ENCODE peak calls at places on chromosomes 13 and 19, in ten cellular contexts. One of them, this sample, is unnamed.

GRCh38 chr13:98546402-98546801 is 30.5 kb downstream of the STK24 start:
- DNase-seq in thoracic aorta: no peak
- DNase-seq in IMR-90: no peak
- DNase-seq in tibial artery: no peak
- DNase-seq in heart right ventricle: no peak
- DNase-seq in Karpas-422: no peak
- DNase-seq in breast epithelium: no peak
- DNase-seq in SK-N-SH: no peak
- DNase-seq in left ventricle myocardium inferior: no peak
- DNase-seq in spleen: no peak
- DNase-seq in this sample: no peak

GRCh38 chr19:4449022-4449825 is 8.4 kb downstream of the UBXN6 start:
- DNase-seq in breast epithelium: no peak
- DNase-seq in Karpas-422: no peak
- DNase-seq in spleen: no peak
- DNase-seq in IMR-90: no peak
- DNase-seq in left ventricle myocardium inferior: peak; percentile 85
- DNase-seq in SK-N-SH: peak; percentile 41
- DNase-seq in heart right ventricle: peak; percentile 81
- DNase-seq in tibial artery: peak; percentile 85
- DNase-seq in thoracic aorta: no peak
- DNase-seq in this sample: no peak

GRCh38 chr13:23679214-23679613 is 109.0 kb downstream of the TNFRSF19 start:
- DNase-seq in left ventricle myocardium inferior: no peak
- DNase-seq in SK-N-SH: no peak
- DNase-seq in thoracic aorta: no peak
- DNase-seq in heart right ventricle: no peak
- DNase-seq in tibial artery: no peak
- DNase-seq in spleen: no peak
- DNase-seq in breast epithelium: no peak
- DNase-seq in Karpas-422: no peak
- DNase-seq in IMR-90: peak; percentile 90
- DNase-seq in this sample: no peak

GRCh38 chr13:99898421-99898820 is 73.1 kb downstream of the ZIC5 start:
- DNase-seq in left ventricle myocardium inferior: no peak
- DNase-seq in thoracic aorta: no peak
- DNase-seq in IMR-90: no peak
- DNase-seq in Karpas-422: no peak
- DNase-seq in spleen: no peak
- DNase-seq in heart right ventricle: no peak
- DNase-seq in tibial artery: no peak
- DNase-seq in SK-N-SH: no peak
- DNase-seq in breast epithelium: no peak
- DNase-seq in this sample: no peak

GRCh38 chr13:44870456-44870929 is 118.8 kb downstream of the NUFIP1 start:
- DNase-seq in thoracic aorta: no peak
- DNase-seq in tibial artery: no peak
- DNase-seq in left ventricle myocardium inferior: peak; percentile 75
- DNase-seq in IMR-90: no peak
- DNase-seq in breast epithelium: no peak
- DNase-seq in heart right ventricle: peak; percentile 30
- DNase-seq in spleen: no peak
- DNase-seq in Karpas-422: no peak
- DNase-seq in SK-N-SH: no peak
- DNase-seq in this sample: no peak

GRCh38 chr13:47822036-47822435 is 179.0 kb downstream of the SUCLA2 start:
- DNase-seq in heart right ventricle: no peak
- DNase-seq in breast epithelium: no peak
- DNase-seq in thoracic aorta: no peak
- DNase-seq in IMR-90: no peak
- DNase-seq in tibial artery: no peak
- DNase-seq in SK-N-SH: no peak
- DNase-seq in spleen: no peak
- DNase-seq in left ventricle myocardium inferior: no peak
- DNase-seq in Karpas-422: no peak
- DNase-seq in this sample: no peak

GRCh38 chr13:95535243-95535642 is 17.3 kb upstream of the CLDN10 start:
- DNase-seq in tibial artery: no peak
- DNase-seq in thoracic aorta: no peak
- DNase-seq in IMR-90: peak; percentile 73
- DNase-seq in Karpas-422: no peak
- DNase-seq in breast epithelium: no peak
- DNase-seq in spleen: no peak
- DNase-seq in SK-N-SH: no peak
- DNase-seq in left ventricle myocardium inferior: no peak
- DNase-seq in heart right ventricle: no peak
- DNase-seq in this sample: no peak

GRCh38 chr13:112882555-112883024 is 86.4 kb upstream of the MCF2L start:
- DNase-seq in breast epithelium: no peak
- DNase-seq in tibial artery: no peak
- DNase-seq in spleen: peak; percentile 72
- DNase-seq in left ventricle myocardium inferior: no peak
- DNase-seq in Karpas-422: no peak
- DNase-seq in IMR-90: no peak
- DNase-seq in SK-N-SH: no peak
- DNase-seq in heart right ventricle: no peak
- DNase-seq in thoracic aorta: no peak
- DNase-seq in this sample: no peak

GRCh38 chr19:18611327-18612050 is 1.2 kb upstream of the TMEM59L start:
- DNase-seq in left ventricle myocardium inferior: no peak
- DNase-seq in spleen: no peak
- DNase-seq in breast epithelium: no peak
- DNase-seq in tibial artery: no peak
- DNase-seq in IMR-90: no peak
- DNase-seq in heart right ventricle: no peak
- DNase-seq in Karpas-422: no peak
- DNase-seq in SK-N-SH: peak; percentile 86
- DNase-seq in thoracic aorta: no peak
- DNase-seq in this sample: no peak

GRCh38 chr19:18612772-18613588 is at the start of gene TMEM59L:
- DNase-seq in spleen: peak; percentile 79
- DNase-seq in thoracic aorta: no peak
- DNase-seq in tibial artery: no peak
- DNase-seq in heart right ventricle: no peak
- DNase-seq in IMR-90: no peak
- DNase-seq in Karpas-422: no peak
- DNase-seq in SK-N-SH: peak; percentile 95
- DNase-seq in breast epithelium: no peak
- DNase-seq in left ventricle myocardium inferior: no peak
- DNase-seq in this sample: peak; percentile 59

GRCh38 chr19:18610556-18611326 is 1.9 kb upstream of the TMEM59L start:
- DNase-seq in breast epithelium: no peak
- DNase-seq in left ventricle myocardium inferior: no peak
- DNase-seq in IMR-90: no peak
- DNase-seq in SK-N-SH: peak; percentile 43
- DNase-seq in Karpas-422: no peak
- DNase-seq in heart right ventricle: no peak
- DNase-seq in tibial artery: no peak
- DNase-seq in spleen: no peak
- DNase-seq in thoracic aorta: no peak
- DNase-seq in this sample: no peak

GRCh38 chr19:18613589-18614234 is 1.0 kb downstream of the TMEM59L start:
- DNase-seq in thoracic aorta: no peak
- DNase-seq in IMR-90: no peak
- DNase-seq in spleen: no peak
- DNase-seq in heart right ventricle: no peak
- DNase-seq in tibial artery: no peak
- DNase-seq in left ventricle myocardium inferior: no peak
- DNase-seq in Karpas-422: no peak
- DNase-seq in SK-N-SH: no peak
- DNase-seq in breast epithelium: no peak
- DNase-seq in this sample: no peak

DNA sequence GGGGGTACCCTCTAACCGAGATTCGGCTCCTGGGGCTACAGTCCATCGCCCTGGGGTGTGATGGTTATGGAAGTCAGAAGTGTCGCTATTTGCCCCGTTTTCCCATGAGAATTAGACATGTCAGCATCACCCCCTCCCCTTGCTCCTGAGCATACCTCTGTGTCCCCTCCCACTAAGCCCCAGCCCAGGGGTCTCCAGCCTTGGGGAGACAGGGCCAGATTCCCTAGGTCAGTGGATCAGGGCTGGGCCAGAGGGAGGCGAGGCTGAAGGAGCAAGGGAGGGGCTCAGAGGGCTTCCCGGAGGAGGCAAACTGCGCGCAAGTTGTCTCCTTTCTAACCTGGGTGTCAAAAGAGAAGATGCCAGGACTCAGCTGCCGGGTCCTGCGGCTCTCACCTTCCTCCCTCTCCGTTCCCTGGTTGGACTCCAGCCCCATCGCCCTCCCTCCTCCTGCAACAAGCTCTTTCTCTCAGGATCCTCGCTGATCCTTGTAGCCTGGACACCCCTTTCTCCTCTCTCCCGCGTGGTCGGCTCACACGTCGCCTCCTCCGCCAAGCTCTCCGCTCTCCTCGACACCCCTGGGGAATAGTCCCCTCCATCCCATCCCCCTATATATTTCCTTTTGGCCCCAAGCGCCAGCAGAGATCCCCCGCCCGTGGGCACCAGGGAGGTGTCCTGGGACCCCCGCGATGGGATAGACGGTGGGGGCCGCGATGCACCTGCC is 459 bp upstream of the TMEM59L start:
- DNase-seq in left ventricle myocardium inferior: no peak
- DNase-seq in thoracic aorta: no peak
- DNase-seq in breast epithelium: no peak
- DNase-seq in heart right ventricle: no peak
- DNase-seq in IMR-90: no peak
- DNase-seq in SK-N-SH: no peak
- DNase-seq in Karpas-422: no peak
- DNase-seq in spleen: no peak
- DNase-seq in tibial artery: no peak
- DNase-seq in this sample: no peak
- H3K27me3 ChIP-seq in left ventricle myocardium inferior: peaks cover 100% of the 10 kb centered on the region
- H3K27me3 ChIP-seq in thoracic aorta: peaks cover 53% of the 10 kb centered on the region
- H3K27me3 ChIP-seq in breast epithelium: peaks cover 17% of the 10 kb centered on the region
- H3K27me3 ChIP-seq in heart right ventricle: peaks cover 34% of the 10 kb centered on the region
- H3K27me3 ChIP-seq in IMR-90: peaks cover 65% of the 10 kb centered on the region
- H3K27me3 ChIP-seq in SK-N-SH: peaks cover 51% of the 10 kb centered on the region
- H3K27me3 ChIP-seq in Karpas-422: no peaks in the 10 kb centered on the region
- H3K27me3 ChIP-seq in spleen: peaks cover 100% of the 10 kb centered on the region
- H3K27me3 ChIP-seq in tibial artery: peaks cover 10% of the 10 kb centered on the region
- H3K27me3 ChIP-seq in this sample: peaks cover 58% of the 10 kb centered on the region

GRCh38 chr13:76882431-76882830 is 3.8 kb downstream of the KCTD12 start:
- DNase-seq in breast epithelium: no peak
- DNase-seq in heart right ventricle: no peak
- DNase-seq in SK-N-SH: no peak
- DNase-seq in Karpas-422: no peak
- DNase-seq in spleen: no peak
- DNase-seq in tibial artery: peak; percentile 68
- DNase-seq in left ventricle myocardium inferior: no peak
- DNase-seq in IMR-90: no peak
- DNase-seq in thoracic aorta: no peak
- DNase-seq in this sample: no peak
- H3K4me3 ChIP-seq in breast epithelium: peak overlapping the region; percentile 58
- H3K4me3 ChIP-seq in heart right ventricle: peak overlapping the region; percentile 81
- H3K4me3 ChIP-seq in SK-N-SH: no peak overlapping the region
- H3K4me3 ChIP-seq in Karpas-422: no peak overlapping the region
- H3K4me3 ChIP-seq in spleen: no peak overlapping the region
- H3K4me3 ChIP-seq in tibial artery: peak overlapping the region; percentile 78
- H3K4me3 ChIP-seq in left ventricle myocardium inferior: peak overlapping the region; percentile 94
- H3K4me3 ChIP-seq in IMR-90: no peak overlapping the region
- H3K4me3 ChIP-seq in thoracic aorta: peak overlapping the region; percentile 90
- H3K4me3 ChIP-seq in this sample: no peak overlapping the region

GRCh38 chr13:63345835-63346234 is 1930.2 kb upstream of the PCDH20 start:
- DNase-seq in spleen: no peak
- DNase-seq in IMR-90: no peak
- DNase-seq in left ventricle myocardium inferior: no peak
- DNase-seq in heart right ventricle: no peak
- DNase-seq in tibial artery: no peak
- DNase-seq in Karpas-422: no peak
- DNase-seq in thoracic aorta: no peak
- DNase-seq in SK-N-SH: no peak
- DNase-seq in breast epithelium: no peak
- DNase-seq in this sample: no peak

DNA sequence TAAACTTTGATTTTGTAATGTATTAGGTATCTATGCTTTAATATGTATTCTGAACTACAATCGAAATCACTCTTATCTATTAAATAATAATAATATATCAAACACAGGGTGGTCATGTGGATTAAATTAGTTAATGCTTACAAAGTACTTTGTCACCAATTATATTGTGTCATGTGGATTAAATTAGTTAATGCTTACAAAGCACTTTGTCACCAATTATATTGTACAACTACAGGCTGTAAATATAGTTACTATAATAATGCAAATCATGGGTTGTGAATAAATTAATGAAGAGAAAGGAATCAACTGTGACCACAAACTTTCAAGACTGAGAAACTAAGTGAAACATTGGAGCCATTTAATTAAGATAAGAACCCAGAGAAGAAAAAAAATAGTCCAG is 1929.1 kb upstream of the PCDH20 start:
- DNase-seq in Karpas-422: no peak
- DNase-seq in IMR-90: no peak
- DNase-seq in tibial artery: no peak
- DNase-seq in left ventricle myocardium inferior: no peak
- DNase-seq in spleen: no peak
- DNase-seq in heart right ventricle: no peak
- DNase-seq in breast epithelium: no peak
- DNase-seq in SK-N-SH: no peak
- DNase-seq in thoracic aorta: no peak
- DNase-seq in this sample: no peak
- H3K27ac ChIP-seq in Karpas-422: no peak overlapping the region
- H3K27ac ChIP-seq in IMR-90: no peak overlapping the region
- H3K27ac ChIP-seq in tibial artery: no peak overlapping the region
- H3K27ac ChIP-seq in left ventricle myocardium inferior: no peak overlapping the region
- H3K27ac ChIP-seq in spleen: no peak overlapping the region
- H3K27ac ChIP-seq in heart right ventricle: no peak overlapping the region
- H3K27ac ChIP-seq in breast epithelium: no peak overlapping the region
- H3K27ac ChIP-seq in SK-N-SH: no peak overlapping the region
- H3K27ac ChIP-seq in thoracic aorta: no peak overlapping the region
- H3K27ac ChIP-seq in this sample: no peak overlapping the region

GRCh38 chr19:6532244-6532999 is 1.6 kb downstream of the TNFSF9 start:
- DNase-seq in heart right ventricle: no peak
- DNase-seq in breast epithelium: no peak
- DNase-seq in thoracic aorta: no peak
- DNase-seq in left ventricle myocardium inferior: no peak
- DNase-seq in IMR-90: no peak
- DNase-seq in Karpas-422: peak; percentile 74
- DNase-seq in tibial artery: no peak
- DNase-seq in spleen: peak; percentile 84
- DNase-seq in SK-N-SH: no peak
- DNase-seq in this sample: no peak

GRCh38 chr19:6533000-6533328 is 2.1 kb downstream of the TNFSF9 start:
- DNase-seq in left ventricle myocardium inferior: no peak
- DNase-seq in IMR-90: no peak
- DNase-seq in thoracic aorta: no peak
- DNase-seq in spleen: no peak
- DNase-seq in heart right ventricle: no peak
- DNase-seq in SK-N-SH: no peak
- DNase-seq in breast epithelium: no peak
- DNase-seq in tibial artery: no peak
- DNase-seq in Karpas-422: no peak
- DNase-seq in this sample: no peak

GRCh38 chr19:6535558-6536137 is 4.8 kb downstream of the TNFSF9 start:
- DNase-seq in tibial artery: no peak
- DNase-seq in thoracic aorta: no peak
- DNase-seq in Karpas-422: peak; percentile 40
- DNase-seq in left ventricle myocardium inferior: no peak
- DNase-seq in breast epithelium: no peak
- DNase-seq in IMR-90: no peak
- DNase-seq in SK-N-SH: no peak
- DNase-seq in spleen: no peak
- DNase-seq in heart right ventricle: no peak
- DNase-seq in this sample: no peak

GRCh38 chr19:6534451-6535093 is 3.7 kb downstream of the TNFSF9 start:
- DNase-seq in SK-N-SH: no peak
- DNase-seq in breast epithelium: no peak
- DNase-seq in spleen: peak; percentile 73
- DNase-seq in tibial artery: no peak
- DNase-seq in heart right ventricle: no peak
- DNase-seq in IMR-90: no peak
- DNase-seq in left ventricle myocardium inferior: no peak
- DNase-seq in Karpas-422: peak; percentile 36
- DNase-seq in thoracic aorta: no peak
- DNase-seq in this sample: no peak

DNA sequence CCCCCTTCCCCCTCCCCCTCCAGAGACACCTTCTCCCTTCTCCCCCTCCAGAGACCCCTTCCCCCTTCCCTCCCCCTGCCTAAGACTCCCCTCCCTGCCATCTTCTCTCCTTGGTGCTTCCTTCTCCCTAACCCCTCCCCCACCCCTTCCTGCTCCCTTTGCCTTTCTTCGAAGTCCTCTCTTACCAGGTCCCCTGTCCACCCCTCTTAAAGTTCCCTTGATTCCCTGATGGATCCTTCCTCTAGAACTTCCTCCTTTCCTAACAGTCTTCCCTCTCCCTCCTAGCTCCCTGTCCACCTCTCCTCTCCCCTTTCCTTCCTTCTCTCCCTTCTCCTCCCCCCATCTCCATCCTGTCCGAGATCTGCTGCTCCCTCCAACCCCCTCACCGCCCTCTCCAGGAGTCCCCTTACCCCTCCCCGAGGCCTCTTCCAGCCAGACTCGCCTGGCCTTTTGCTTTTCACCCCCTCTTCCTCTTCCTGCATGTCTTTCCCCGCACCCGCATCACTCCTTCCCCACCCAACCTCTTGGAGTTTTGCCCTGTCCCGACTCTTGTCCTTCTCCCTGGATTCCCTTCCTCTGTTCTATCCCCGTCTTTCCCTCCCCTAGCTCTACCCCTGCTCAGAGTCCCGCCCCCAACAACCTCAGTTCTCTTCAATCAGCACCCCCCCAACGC is 3.1 kb downstream of the TNFSF9 start:
- DNase-seq in Karpas-422: no peak
- DNase-seq in SK-N-SH: no peak
- DNase-seq in left ventricle myocardium inferior: no peak
- DNase-seq in IMR-90: no peak
- DNase-seq in breast epithelium: no peak
- DNase-seq in thoracic aorta: no peak
- DNase-seq in heart right ventricle: no peak
- DNase-seq in spleen: no peak
- DNase-seq in tibial artery: no peak
- DNase-seq in this sample: no peak
- H3K27me3 ChIP-seq in Karpas-422: no peaks in the 10 kb centered on the region
- H3K27me3 ChIP-seq in SK-N-SH: peaks cover 15% of the 10 kb centered on the region
- H3K27me3 ChIP-seq in left ventricle myocardium inferior: peaks cover 12% of the 10 kb centered on the region
- H3K27me3 ChIP-seq in IMR-90: peaks cover 15% of the 10 kb centered on the region
- H3K27me3 ChIP-seq in breast epithelium: no peaks in the 10 kb centered on the region
- H3K27me3 ChIP-seq in thoracic aorta: no peaks in the 10 kb centered on the region
- H3K27me3 ChIP-seq in heart right ventricle: no peaks in the 10 kb centered on the region
- H3K27me3 ChIP-seq in spleen: peaks cover 45% of the 10 kb centered on the region
- H3K27me3 ChIP-seq in tibial artery: no peaks in the 10 kb centered on the region
- H3K27me3 ChIP-seq in this sample: peaks cover 13% of the 10 kb centered on the region

This sample was measured in CD4-positive, alpha-beta memory T cell.